ENCODE peak calls at places on chromosomes 6 and 20, in nine cellular contexts. K, N, L, Z, R, Y, G, D and V are unnamed samples. For H3K4me1, the result is how much of the 10 kb centered on the place peaks cover.

GRCh38 chr20:23161968-23162696 is 76.0 kb upstream of the CD93 start:
- DNase-seq in G (no peak), R (no peak), N (peak), D (peak), L (no peak), Z (peak), K (peak), Y (no peak), V (peak)

GRCh38 chr20:49700411-49701185 is 13.1 kb downstream of the B4GALT5 start:
- DNase-seq in Z (no peak), D (no peak), K (no peak), L (no peak), Y (peak), G (peak), R (no peak), N (no peak), V (no peak)

GRCh38 chr20:25507385-25508082 is 77.8 kb downstream of the NINL start:
- DNase-seq in G (no peak), Z (no peak), R (no peak), N (no peak), D (no peak), K (no peak), L (no peak), Y (no peak), V (no peak)

GRCh38 chr6:75275067-75275466 is 9.5 kb downstream of the TMEM30A start:
- DNase-seq in D (no peak), G (peak), K (no peak), Y (peak), N (no peak), R (no peak), L (no peak), Z (no peak), V (no peak)

GRCh38 chr6:39260451-39260850 is 31.2 kb upstream of the KCNK5 start:
- DNase-seq in G (no peak), R (no peak), K (no peak), D (no peak), Y (no peak), Z (no peak), N (no peak), L (no peak), V (no peak)

GRCh38 chr6:62998022-62998421 is 213.2 kb upstream of the FKBP1C start:
- DNase-seq in Z (no peak), R (no peak), N (no peak), K (no peak), D (no peak), L (no peak), G (no peak), Y (no peak), V (no peak)

GRCh38 chr6:27867941-27868705 is 44.1 kb downstream of the OR2B2 start:
- DNase-seq in L (peak), Z (no peak), Y (no peak), G (no peak), D (no peak), K (no peak), N (no peak), R (no peak), V (no peak)

GRCh38 chr20:37758332-37758731 is 64.5 kb downstream of the CTNNBL1 start:
- DNase-seq in Z (no peak), D (no peak), K (peak), N (no peak), Y (no peak), R (no peak), L (peak), G (no peak), V (no peak)

GRCh38 chr20:51745804-51746203 is 22.4 kb downstream of the ATP9A start:
- DNase-seq in Y (no peak), D (no peak), Z (no peak), L (no peak), R (no peak), N (no peak), K (no peak), G (no peak), V (no peak)
- H3K4me1 ChIP-seq in Y (under half), D (under half), Z (under half), L (under half), R (under half), N (under half), K (under half), G (under half), V (half or more)

DNA sequence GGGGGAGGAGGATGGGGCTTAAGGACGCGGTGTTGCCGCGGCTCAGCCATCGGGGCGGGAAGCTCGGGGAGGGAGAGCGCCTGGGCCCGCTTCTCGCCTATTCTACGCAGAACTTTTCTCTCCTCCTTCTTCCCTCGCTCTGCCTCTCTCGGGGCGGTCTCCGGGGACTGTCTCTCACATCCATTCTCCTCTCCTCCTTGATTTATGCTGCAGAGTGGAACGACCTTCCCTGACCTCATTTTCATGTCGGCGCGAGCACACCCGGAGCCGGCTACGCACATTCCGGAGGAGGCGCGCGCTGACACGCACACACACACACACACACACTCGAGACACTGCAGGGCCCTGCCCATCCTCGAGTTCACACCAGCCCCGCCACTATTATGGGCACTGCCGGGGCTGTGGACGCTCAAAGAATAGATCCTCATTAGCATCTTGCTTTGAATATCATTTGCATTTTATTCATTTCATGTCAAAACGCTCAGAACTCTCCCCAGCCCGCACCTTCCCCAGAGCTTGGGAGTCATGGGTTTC is 36.7 kb downstream of the NCR2 start:
- DNase-seq in D (peak), G (peak), N (no peak), Y (no peak), K (no peak), Z (no peak), L (peak), R (no peak), V (no peak)
- H3K4me3 ChIP-seq in D (peak), G (peak), N (peak), Y (no peak), K (peak), Z (peak), L (peak), R (peak), V (no peak)

DNA sequence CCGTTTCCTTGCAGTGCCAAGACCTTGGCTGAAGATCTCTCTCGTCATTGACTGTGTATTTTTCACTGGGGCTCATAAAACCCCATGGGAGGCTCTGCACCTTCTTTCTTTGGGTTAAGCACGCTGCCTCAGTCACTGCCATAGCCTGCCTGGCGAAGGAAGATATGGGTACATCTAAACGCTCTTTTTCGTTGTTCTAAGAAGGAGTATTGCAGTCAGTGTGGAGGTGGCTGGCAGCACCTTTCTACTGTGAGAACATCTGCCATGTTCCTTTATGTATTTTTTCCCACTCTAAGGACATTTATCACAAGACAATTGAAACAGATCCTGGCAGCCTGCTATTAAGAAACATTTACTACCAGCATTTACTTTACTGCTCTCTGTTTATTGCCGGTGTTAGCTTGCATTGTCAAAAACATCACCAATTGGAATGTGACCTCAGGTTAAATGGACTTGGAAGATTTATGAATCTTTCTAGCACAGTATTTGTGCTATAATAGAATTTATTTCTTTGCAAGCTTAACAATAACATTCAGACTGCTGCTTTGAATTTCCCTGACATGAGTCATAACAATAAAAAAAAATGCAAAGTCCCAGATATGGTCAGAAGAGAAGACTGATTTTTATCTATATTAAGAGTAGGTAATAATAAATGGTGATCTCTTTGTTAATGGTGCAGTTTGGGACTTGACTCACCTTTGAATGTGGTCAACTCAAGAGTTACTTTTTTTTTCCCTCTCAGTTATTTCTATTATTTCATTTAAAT is 62.2 kb upstream of the CLDN20 start:
- DNase-seq in N (no peak), G (peak), Y (no peak), Z (no peak), K (no peak), L (no peak), D (no peak), R (no peak), V (no peak)
- H3K4me1 ChIP-seq in N (under half), G (under half), Y (under half), Z (under half), K (under half), L (under half), D (under half), R (under half), V (under half)

GRCh38 chr6:157054531-157054979 is 268.8 kb downstream of the TMEM242 start:
- DNase-seq in D (no peak), G (no peak), Z (no peak), K (no peak), L (no peak), R (no peak), N (no peak), Y (no peak), V (no peak)
- H3K4me3 ChIP-seq in D (no peak), G (no peak), Z (no peak), K (no peak), L (no peak), R (no peak), N (no peak), Y (no peak), V (no peak)

DNA sequence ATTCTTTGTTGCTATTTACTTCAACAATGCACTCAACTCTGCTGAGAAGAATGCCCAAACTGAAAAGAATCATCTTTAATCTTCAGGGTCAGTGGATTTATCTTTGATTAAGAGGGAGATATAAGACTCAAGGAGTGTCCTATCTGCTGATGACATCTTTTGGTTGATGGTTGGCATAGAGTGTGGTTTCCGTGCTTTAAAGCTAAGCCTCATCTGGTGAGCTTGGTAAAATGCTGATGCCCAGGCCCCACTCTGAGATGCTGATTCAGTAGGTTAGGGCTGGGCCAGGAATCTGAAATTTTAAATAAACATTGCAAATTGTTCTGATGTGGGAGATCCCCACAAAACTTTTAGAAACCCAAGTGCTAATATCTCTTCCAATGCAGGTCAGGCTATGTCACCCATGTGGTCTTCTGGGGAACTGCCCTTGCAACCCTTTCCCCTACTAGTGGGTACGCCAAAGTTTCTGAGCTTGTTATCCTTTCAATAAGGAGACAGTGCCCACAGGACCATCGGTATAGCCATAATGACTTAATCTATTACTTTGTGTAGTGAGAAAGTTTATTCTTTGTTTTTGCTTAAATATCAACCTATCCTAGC is 68.5 kb upstream of the ARMH2 start:
- DNase-seq in Z (no peak), K (no peak), L (no peak), N (no peak), G (no peak), R (no peak), Y (no peak), D (no peak), V (no peak)
- H3K4me1 ChIP-seq in Z (under half), K (under half), L (under half), N (under half), G (under half), R (half or more), Y (under half), D (under half), V (under half)

GRCh38 chr20:51934301-51935002 is 132.1 kb upstream of the SALL4 start:
- DNase-seq in D (no peak), R (no peak), L (no peak), G (peak), N (no peak), Z (no peak), K (no peak), Y (no peak), V (no peak)

GRCh38 chr20:51931321-51931720 is 129.0 kb upstream of the SALL4 start:
- DNase-seq in G (no peak), K (no peak), R (no peak), Z (no peak), N (no peak), D (no peak), L (peak), Y (no peak), V (no peak)

GRCh38 chr20:51937780-51938179 is 135.5 kb upstream of the SALL4 start:
- DNase-seq in D (no peak), Y (no peak), G (no peak), L (no peak), K (no peak), R (no peak), N (no peak), Z (no peak), V (no peak)

GRCh38 chr20:51938557-51939324 is 136.4 kb upstream of the SALL4 start:
- DNase-seq in D (no peak), G (peak), Y (no peak), N (no peak), R (no peak), L (no peak), Z (no peak), K (no peak), V (no peak)

DNA sequence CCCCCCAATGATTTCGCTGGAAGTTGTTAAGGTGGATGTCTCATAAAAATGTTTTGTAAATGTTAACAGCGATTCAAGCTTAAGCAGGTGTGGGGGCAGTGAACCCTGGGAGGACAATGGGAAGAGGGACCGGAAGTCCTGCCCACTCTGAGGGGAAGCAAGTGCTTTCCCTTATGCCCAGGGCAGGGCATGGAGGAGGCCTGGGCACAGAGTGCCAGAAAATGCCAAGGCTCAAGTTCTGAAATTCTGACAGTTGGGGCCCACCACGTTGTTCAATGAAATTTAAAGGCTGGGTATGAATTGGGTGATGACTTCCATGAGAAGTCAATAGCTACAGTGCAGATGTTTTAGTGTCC is 132.7 kb upstream of the SALL4 start:
- DNase-seq in G (no peak), N (no peak), Y (no peak), Z (no peak), K (no peak), D (no peak), L (no peak), R (no peak), V (no peak)
- H3K4me3 ChIP-seq in G (no peak), N (no peak), Y (no peak), Z (no peak), K (no peak), D (no peak), L (no peak), R (no peak), V (no peak)

GRCh38 chr20:63734111-63734945 is 2.1 kb upstream of the LIME1 start:
- DNase-seq in G (no peak), D (no peak), N (no peak), R (no peak), Y (no peak), Z (no peak), K (no peak), L (peak), V (no peak)

GRCh38 chr20:63736893-63737689 is 627 bp downstream of the LIME1 start:
- DNase-seq in K (no peak), D (peak), R (no peak), N (no peak), G (no peak), Y (no peak), L (peak), Z (no peak), V (peak)

GRCh38 chr20:63735859-63736718 is at the start of gene LIME1:
- DNase-seq in G (no peak), L (peak), N (no peak), Y (no peak), K (no peak), R (peak), Z (no peak), D (peak), V (peak)

GRCh38 chr20:63733579-63734081 is 2.8 kb upstream of the LIME1 start:
- DNase-seq in R (no peak), D (no peak), Z (no peak), N (no peak), L (no peak), K (no peak), Y (no peak), G (no peak), V (peak)

GRCh38 chr20:63734946-63735858 is 1.3 kb upstream of the LIME1 start:
- DNase-seq in R (no peak), Y (no peak), K (no peak), D (no peak), Z (no peak), G (no peak), N (no peak), L (no peak), V (peak)
- H3K4me1 ChIP-seq in R (under half), Y (under half), K (under half), D (under half), Z (under half), G (under half), N (under half), L (under half), V (under half)